ENCODE peak calls at places on chromosome 15, in seven cellular contexts. One of them, this sample, is unnamed.
A peak's percentile ranks its signal among the peaks of the same experiment; 100 is the strongest.

GRCh38 chr15:95324596-95325135 is 1005.8 kb upstream of the NR2F2 start:
- DNase-seq in Peyer's patch: no peak
- DNase-seq in pancreas: no peak
- DNase-seq in A549: no peak
- DNase-seq in ovary: no peak
- DNase-seq in colonic mucosa: no peak
- DNase-seq in hepatocyte: no peak
- DNase-seq in this sample: no peak

GRCh38 chr15:84910928-84911623 is 26.6 kb downstream of the SLC28A1 start:
- DNase-seq in Peyer's patch: no peak
- DNase-seq in pancreas: peak; percentile 32
- DNase-seq in colonic mucosa: no peak
- DNase-seq in hepatocyte: no peak
- DNase-seq in A549: no peak
- DNase-seq in ovary: peak; percentile 45
- DNase-seq in this sample: peak; percentile 62

GRCh38 chr15:74240002-74240568 is 4.0 kb downstream of the CCDC33 start:
- DNase-seq in colonic mucosa: peak; percentile 93
- DNase-seq in pancreas: peak; percentile 94
- DNase-seq in ovary: peak; percentile 57
- DNase-seq in hepatocyte: peak; percentile 52
- DNase-seq in A549: peak; percentile 93
- DNase-seq in Peyer's patch: peak; percentile 70
- DNase-seq in this sample: peak; percentile 73

GRCh38 chr15:58762731-58763130 is 8.4 kb upstream of the MINDY2 start:
- DNase-seq in ovary: no peak
- DNase-seq in A549: no peak
- DNase-seq in colonic mucosa: no peak
- DNase-seq in hepatocyte: no peak
- DNase-seq in Peyer's patch: no peak
- DNase-seq in pancreas: no peak
- DNase-seq in this sample: no peak

GRCh38 chr15:100229181-100230163 is 112.3 kb downstream of the ADAMTS17 start:
- DNase-seq in Peyer's patch: peak; percentile 57
- DNase-seq in ovary: no peak
- DNase-seq in pancreas: no peak
- DNase-seq in hepatocyte: no peak
- DNase-seq in colonic mucosa: no peak
- DNase-seq in A549: no peak
- DNase-seq in this sample: no peak

GRCh38 chr15:40064231-40064894 is 25.4 kb upstream of the SRP14 start:
- DNase-seq in A549: peak; percentile 73
- DNase-seq in hepatocyte: no peak
- DNase-seq in ovary: no peak
- DNase-seq in colonic mucosa: no peak
- DNase-seq in pancreas: no peak
- DNase-seq in Peyer's patch: peak; percentile 55
- DNase-seq in this sample: no peak

GRCh38 chr15:29204356-29204755 is 65.3 kb downstream of the NSMCE3 start:
- DNase-seq in A549: no peak
- DNase-seq in Peyer's patch: no peak
- DNase-seq in ovary: no peak
- DNase-seq in hepatocyte: no peak
- DNase-seq in colonic mucosa: no peak
- DNase-seq in pancreas: no peak
- DNase-seq in this sample: no peak

GRCh38 chr15:43095243-43095642 is 10.6 kb downstream of the UBR1 start:
- DNase-seq in Peyer's patch: no peak
- DNase-seq in A549: no peak
- DNase-seq in ovary: no peak
- DNase-seq in pancreas: no peak
- DNase-seq in colonic mucosa: no peak
- DNase-seq in hepatocyte: peak; percentile 20
- DNase-seq in this sample: no peak

GRCh38 chr15:58574612-58575011 is 142.8 kb downstream of the LIPC start:
- DNase-seq in hepatocyte: peak; percentile 9
- DNase-seq in A549: peak; percentile 70
- DNase-seq in Peyer's patch: peak; percentile 70
- DNase-seq in colonic mucosa: peak; percentile 78
- DNase-seq in ovary: no peak
- DNase-seq in pancreas: no peak
- DNase-seq in this sample: no peak

GRCh38 chr15:31328425-31328998 is 1.9 kb downstream of the KLF13 start:
- DNase-seq in hepatocyte: no peak
- DNase-seq in ovary: no peak
- DNase-seq in pancreas: no peak
- DNase-seq in Peyer's patch: no peak
- DNase-seq in colonic mucosa: peak; percentile 47
- DNase-seq in A549: peak; percentile 30
- DNase-seq in this sample: no peak

GRCh38 chr15:65165875-65166274 is 19.3 kb downstream of the CLPX start:
- DNase-seq in A549: no peak
- DNase-seq in hepatocyte: no peak
- DNase-seq in ovary: no peak
- DNase-seq in colonic mucosa: no peak
- DNase-seq in Peyer's patch: no peak
- DNase-seq in pancreas: no peak
- DNase-seq in this sample: no peak

GRCh38 chr15:74604983-74605809 is 10.4 kb upstream of the CLK3 start:
- DNase-seq in hepatocyte: no peak
- DNase-seq in A549: no peak
- DNase-seq in pancreas: no peak
- DNase-seq in colonic mucosa: no peak
- DNase-seq in ovary: no peak
- DNase-seq in Peyer's patch: no peak
- DNase-seq in this sample: no peak

GRCh38 chr15:96363692-96364091 is 33.2 kb downstream of the NR2F2 start:
- DNase-seq in Peyer's patch: no peak
- DNase-seq in pancreas: no peak
- DNase-seq in hepatocyte: no peak
- DNase-seq in A549: no peak
- DNase-seq in colonic mucosa: no peak
- DNase-seq in ovary: no peak
- DNase-seq in this sample: no peak

GRCh38 chr15:56739964-56740640 is 6.8 kb upstream of the ZNF280D start:
- DNase-seq in hepatocyte: no peak
- DNase-seq in ovary: no peak
- DNase-seq in pancreas: peak; percentile 33
- DNase-seq in A549: peak; percentile 68
- DNase-seq in colonic mucosa: no peak
- DNase-seq in Peyer's patch: no peak
- DNase-seq in this sample: no peak

GRCh38 chr15:41013698-41014414 is 60.6 kb downstream of the CHAC1 start:
- DNase-seq in Peyer's patch: no peak
- DNase-seq in hepatocyte: no peak
- DNase-seq in A549: no peak
- DNase-seq in colonic mucosa: no peak
- DNase-seq in pancreas: no peak
- DNase-seq in ovary: no peak
- DNase-seq in this sample: no peak

GRCh38 chr15:85754993-85755392 is 39.7 kb downstream of the KLHL25 start:
- DNase-seq in pancreas: peak; percentile 53
- DNase-seq in colonic mucosa: no peak
- DNase-seq in hepatocyte: no peak
- DNase-seq in Peyer's patch: peak; percentile 37
- DNase-seq in ovary: no peak
- DNase-seq in A549: no peak
- DNase-seq in this sample: peak; percentile 74

GRCh38 chr15:40263036-40263754 is 19.7 kb downstream of the ANKRD63 start:
- DNase-seq in ovary: no peak
- DNase-seq in hepatocyte: no peak
- DNase-seq in colonic mucosa: no peak
- DNase-seq in Peyer's patch: no peak
- DNase-seq in A549: no peak
- DNase-seq in pancreas: no peak
- DNase-seq in this sample: no peak

GRCh38 chr15:67542462-67543347 is at the start of gene MAP2K5:
- DNase-seq in pancreas: peak; percentile 84
- DNase-seq in hepatocyte: peak; percentile 89
- DNase-seq in Peyer's patch: peak; percentile 95
- DNase-seq in A549: peak; percentile 77
- DNase-seq in ovary: peak; percentile 86
- DNase-seq in colonic mucosa: peak; percentile 88
- DNase-seq in this sample: peak; percentile 85

GRCh38 chr15:101381671-101382212 is 86.7 kb upstream of the SNRPA1 start:
- DNase-seq in colonic mucosa: no peak
- DNase-seq in ovary: no peak
- DNase-seq in A549: no peak
- DNase-seq in Peyer's patch: no peak
- DNase-seq in pancreas: no peak
- DNase-seq in hepatocyte: no peak
- DNase-seq in this sample: peak; percentile 49

GRCh38 chr15:55654541-55654940 is 66.4 kb upstream of the PYGO1 start:
- DNase-seq in ovary: no peak
- DNase-seq in Peyer's patch: no peak
- DNase-seq in A549: peak; percentile 11
- DNase-seq in hepatocyte: no peak
- DNase-seq in pancreas: no peak
- DNase-seq in colonic mucosa: no peak
- DNase-seq in this sample: no peak

GRCh38 chr15:40106203-40107161 is 2.2 kb downstream of the BMF start:
- DNase-seq in ovary: peak; percentile 62
- DNase-seq in A549: peak; percentile 36
- DNase-seq in hepatocyte: peak; percentile 91
- DNase-seq in colonic mucosa: peak; percentile 89
- DNase-seq in Peyer's patch: peak; percentile 90
- DNase-seq in pancreas: peak; percentile 85
- DNase-seq in this sample: peak; percentile 85

GRCh38 chr15:68154923-68155559 is 50.1 kb downstream of the CALML4 start:
- DNase-seq in ovary: peak; percentile 35
- DNase-seq in A549: peak; percentile 77
- DNase-seq in hepatocyte: peak; percentile 76
- DNase-seq in pancreas: peak; percentile 53
- DNase-seq in colonic mucosa: peak; percentile 56
- DNase-seq in Peyer's patch: peak; percentile 77
- DNase-seq in this sample: peak; percentile 37

GRCh38 chr15:70704166-70704565 is 59.2 kb downstream of the UACA start:
- DNase-seq in ovary: no peak
- DNase-seq in colonic mucosa: no peak
- DNase-seq in Peyer's patch: no peak
- DNase-seq in A549: no peak
- DNase-seq in pancreas: no peak
- DNase-seq in hepatocyte: no peak
- DNase-seq in this sample: no peak
- H3K4me1 ChIP-seq in ovary: peaks cover 8% of the 10 kb centered on the region
- H3K4me1 ChIP-seq in colonic mucosa: no peaks in the 10 kb centered on the region
- H3K4me1 ChIP-seq in Peyer's patch: peaks cover 4% of the 10 kb centered on the region
- H3K4me1 ChIP-seq in A549: peaks cover 50% of the 10 kb centered on the region
- H3K4me1 ChIP-seq in pancreas: peaks cover 15% of the 10 kb centered on the region
- H3K4me1 ChIP-seq in hepatocyte: peaks cover 24% of the 10 kb centered on the region
- H3K4me1 ChIP-seq in this sample: peaks cover 24% of the 10 kb centered on the region

GRCh38 chr15:78064544-78064943 is 13.0 kb downstream of the TBC1D2B start:
- DNase-seq in hepatocyte: no peak
- DNase-seq in Peyer's patch: no peak
- DNase-seq in A549: no peak
- DNase-seq in ovary: no peak
- DNase-seq in colonic mucosa: no peak
- DNase-seq in pancreas: no peak
- DNase-seq in this sample: peak; percentile 4

GRCh38 chr15:78059110-78059839 is 18.2 kb downstream of the TBC1D2B start:
- DNase-seq in hepatocyte: no peak
- DNase-seq in pancreas: no peak
- DNase-seq in A549: no peak
- DNase-seq in colonic mucosa: no peak
- DNase-seq in ovary: no peak
- DNase-seq in Peyer's patch: no peak
- DNase-seq in this sample: no peak

GRCh38 chr15:78060232-78060631 is 17.3 kb downstream of the TBC1D2B start:
- DNase-seq in pancreas: no peak
- DNase-seq in ovary: no peak
- DNase-seq in colonic mucosa: no peak
- DNase-seq in Peyer's patch: no peak
- DNase-seq in A549: no peak
- DNase-seq in hepatocyte: no peak
- DNase-seq in this sample: no peak

GRCh38 chr15:78063966-78064365 is 13.5 kb downstream of the TBC1D2B start:
- DNase-seq in Peyer's patch: no peak
- DNase-seq in colonic mucosa: no peak
- DNase-seq in A549: no peak
- DNase-seq in hepatocyte: no peak
- DNase-seq in ovary: no peak
- DNase-seq in pancreas: no peak
- DNase-seq in this sample: no peak

DNA sequence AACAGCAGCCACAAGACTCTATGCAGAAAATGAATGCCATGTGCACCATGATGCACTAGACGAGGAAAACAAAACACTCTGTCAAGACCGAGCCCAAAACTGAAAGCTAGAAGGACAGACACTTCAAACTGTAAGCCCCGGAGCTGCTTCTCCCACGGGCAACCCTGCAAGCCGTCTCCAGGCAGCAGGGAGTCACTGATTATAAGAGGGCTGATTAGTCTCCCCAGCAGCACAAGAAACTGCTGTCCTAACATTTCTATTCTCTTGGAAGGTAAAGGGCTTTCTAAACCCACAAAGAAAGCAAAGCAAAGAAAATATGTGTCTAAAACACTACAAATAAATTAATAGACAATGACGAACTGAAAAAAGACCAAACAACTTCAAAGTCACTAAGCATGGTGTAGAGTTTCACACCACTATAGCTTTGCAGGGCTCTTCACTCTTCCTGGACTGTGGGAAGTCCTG is 15.5 kb downstream of the TBC1D2B start:
- DNase-seq in hepatocyte: peak; percentile 37
- DNase-seq in A549: no peak
- DNase-seq in Peyer's patch: no peak
- DNase-seq in ovary: no peak
- DNase-seq in colonic mucosa: no peak
- DNase-seq in pancreas: no peak
- DNase-seq in this sample: no peak
- H3K27ac ChIP-seq in hepatocyte: peak overlapping the region; percentile 45
- H3K27ac ChIP-seq in A549: no peak overlapping the region
- H3K27ac ChIP-seq in Peyer's patch: peak overlapping the region; percentile 38
- H3K27ac ChIP-seq in ovary: peak overlapping the region; percentile 95
- H3K27ac ChIP-seq in colonic mucosa: peak overlapping the region; percentile 41
- H3K27ac ChIP-seq in pancreas: peak overlapping the region; percentile 13
- H3K27ac ChIP-seq in this sample: peak overlapping the region; percentile 87

DNA sequence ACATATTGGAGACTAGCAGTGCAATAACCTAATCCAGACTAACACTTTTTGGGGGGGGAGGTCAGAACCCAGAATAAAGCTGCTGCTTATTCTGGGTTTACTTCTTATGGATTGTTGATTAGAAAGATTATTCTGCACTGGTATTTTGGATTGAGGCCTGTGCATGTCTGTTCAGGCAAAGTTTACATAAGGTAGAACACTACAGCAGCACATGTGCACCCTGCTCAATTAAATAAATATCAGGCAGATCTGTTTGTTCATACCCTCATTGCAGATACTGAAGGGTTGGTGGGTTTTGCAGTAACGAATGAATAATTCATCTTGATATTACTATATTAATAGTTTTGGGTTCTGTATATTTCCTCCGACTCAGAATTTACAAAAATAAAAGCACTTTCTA is 19.1 kb downstream of the ARIH1 start:
- DNase-seq in ovary: no peak
- DNase-seq in hepatocyte: no peak
- DNase-seq in colonic mucosa: no peak
- DNase-seq in Peyer's patch: no peak
- DNase-seq in pancreas: no peak
- DNase-seq in A549: no peak
- DNase-seq in this sample: no peak
- H3K4me1 ChIP-seq in ovary: peaks cover 11% of the 10 kb centered on the region
- H3K4me1 ChIP-seq in hepatocyte: peaks cover 5% of the 10 kb centered on the region
- H3K4me1 ChIP-seq in colonic mucosa: peaks cover 3% of the 10 kb centered on the region
- H3K4me1 ChIP-seq in Peyer's patch: peaks cover 21% of the 10 kb centered on the region
- H3K4me1 ChIP-seq in pancreas: peaks cover 27% of the 10 kb centered on the region
- H3K4me1 ChIP-seq in A549: peaks cover 65% of the 10 kb centered on the region
- H3K4me1 ChIP-seq in this sample: peaks cover 44% of the 10 kb centered on the region

GRCh38 chr15:90496791-90497190 is 32.9 kb upstream of the CRTC3 start:
- DNase-seq in colonic mucosa: no peak
- DNase-seq in hepatocyte: no peak
- DNase-seq in A549: no peak
- DNase-seq in ovary: no peak
- DNase-seq in pancreas: no peak
- DNase-seq in Peyer's patch: no peak
- DNase-seq in this sample: no peak
- H3K27ac ChIP-seq in colonic mucosa: peak overlapping the region; percentile 12
- H3K27ac ChIP-seq in hepatocyte: no peak overlapping the region
- H3K27ac ChIP-seq in A549: no peak overlapping the region
- H3K27ac ChIP-seq in ovary: no peak overlapping the region
- H3K27ac ChIP-seq in pancreas: no peak overlapping the region
- H3K27ac ChIP-seq in Peyer's patch: no peak overlapping the region
- H3K27ac ChIP-seq in this sample: no peak overlapping the region

This sample was measured in tibial artery.